ENCODE peak calls at places on chromosome 13, in eight cellular contexts. G, H, T, V, U, M, D and Z are unnamed samples.

GRCh38 chr13:98068511-98068910 is 74.4 kb upstream of the FARP1 start:
- DNase-seq in G (no peak), H (no peak), T (no peak), V (no peak), U (no peak), M (no peak), D (no peak), Z (peak; percentile 68)

GRCh38 chr13:30421093-30422055 is 919 bp upstream of the UBE2L5 start:
- DNase-seq in G (peak; percentile 86), H (peak; percentile 54), T (peak; percentile 97), V (peak; percentile 29), U (peak; percentile 84), M (no peak), D (peak; percentile 93), Z (peak; percentile 95)

GRCh38 chr13:40586886-40587285 is 79.6 kb downstream of the FOXO1 start:
- DNase-seq in G (no peak), H (no peak), T (no peak), V (no peak), U (no peak), M (no peak), D (peak; percentile 33), Z (no peak)

GRCh38 chr13:51679616-51680015 is 95.4 kb downstream of the WDFY2 start:
- DNase-seq in G (no peak), H (no peak), T (no peak), V (no peak), U (no peak), M (no peak), D (no peak), Z (no peak)

GRCh38 chr13:50993908-50994307 is 84.3 kb downstream of the RNASEH2B start:
- DNase-seq in G (no peak), H (no peak), T (peak; percentile 77), V (no peak), U (no peak), M (no peak), D (no peak), Z (no peak)

GRCh38 chr13:27536361-27537101 is 83.8 kb downstream of the LNX2 start:
- DNase-seq in G (peak; percentile 45), H (no peak), T (no peak), V (no peak), U (peak; percentile 94), M (no peak), D (no peak), Z (no peak)

GRCh38 chr13:110270507-110270906 is 36.5 kb downstream of the COL4A1 start:
- DNase-seq in G (no peak), H (no peak), T (no peak), V (no peak), U (no peak), M (no peak), D (no peak), Z (peak; percentile 87)

GRCh38 chr13:113990321-113990837 is 16.5 kb upstream of the C13orf46 start:
- DNase-seq in G (no peak), H (no peak), T (peak; percentile 48), V (no peak), U (peak; percentile 7), M (no peak), D (no peak), Z (no peak)

GRCh38 chr13:77811981-77812380 is 106.7 kb downstream of the EDNRB start:
- DNase-seq in G (no peak), H (no peak), T (no peak), V (no peak), U (no peak), M (no peak), D (no peak), Z (no peak)

GRCh38 chr13:110047511-110047910 is 259.4 kb downstream of the COL4A1 start:
- DNase-seq in G (peak; percentile 90), H (peak; percentile 72), T (peak; percentile 75), V (no peak), U (peak; percentile 95), M (no peak), D (no peak), Z (no peak)

GRCh38 chr13:47829684-47830083 is 171.4 kb downstream of the SUCLA2 start:
- DNase-seq in G (no peak), H (no peak), T (no peak), V (no peak), U (no peak), M (no peak), D (peak; percentile 22), Z (no peak)

GRCh38 chr13:36981156-36981743 is 17.9 kb downstream of the ALG5 start:
- DNase-seq in G (no peak), H (peak; percentile 36), T (no peak), V (no peak), U (no peak), M (no peak), D (peak; percentile 59), Z (no peak)

GRCh38 chr13:59478908-59479307 is 684.8 kb downstream of the DIAPH3 start:
- DNase-seq in G (no peak), H (no peak), T (no peak), V (no peak), U (no peak), M (no peak), D (no peak), Z (no peak)

GRCh38 chr13:80611310-80611709 is 270.4 kb upstream of the SPRY2 start:
- DNase-seq in G (no peak), H (no peak), T (no peak), V (no peak), U (no peak), M (no peak), D (no peak), Z (no peak)

GRCh38 chr13:85666356-85666755 is 132.9 kb downstream of the SLITRK6 start:
- DNase-seq in G (no peak), H (no peak), T (no peak), V (no peak), U (no peak), M (no peak), D (no peak), Z (no peak)

GRCh38 chr13:112891477-112892401 is 77.3 kb upstream of the MCF2L start:
- DNase-seq in G (no peak), H (no peak), T (no peak), V (no peak), U (no peak), M (no peak), D (no peak), Z (no peak)